ENCODE peak calls at places on chromosomes 13 and 19, in seven cellular contexts. One of them, this sample, is unnamed.

GRCh38 chr13:22039961-22040360 is 369.1 kb downstream of the FGF9 start:
- DNase-seq in lower leg skin: no peak
- DNase-seq in nephron progenitor cell: no peak
- DNase-seq in AG09319: no peak
- DNase-seq in progenitor cell of endocrine pancreas: no peak
- DNase-seq in mesothelial cell of epicardium: no peak
- DNase-seq in tibial nerve: no peak
- DNase-seq in this sample: no peak

GRCh38 chr13:112772929-112773328 is 83.1 kb downstream of the ATP11A start:
- DNase-seq in lower leg skin: no peak
- DNase-seq in nephron progenitor cell: no peak
- DNase-seq in AG09319: no peak
- DNase-seq in progenitor cell of endocrine pancreas: no peak
- DNase-seq in mesothelial cell of epicardium: no peak
- DNase-seq in tibial nerve: no peak
- DNase-seq in this sample: no peak

GRCh38 chr13:35144496-35144895 is 202.4 kb downstream of the NBEA start:
- DNase-seq in lower leg skin: no peak
- DNase-seq in nephron progenitor cell: no peak
- DNase-seq in AG09319: no peak
- DNase-seq in progenitor cell of endocrine pancreas: no peak
- DNase-seq in mesothelial cell of epicardium: no peak
- DNase-seq in tibial nerve: no peak
- DNase-seq in this sample: no peak

GRCh38 chr19:57068921-57069697 is 50.7 kb upstream of the USP29 start:
- DNase-seq in lower leg skin: no peak
- DNase-seq in nephron progenitor cell: no peak
- DNase-seq in AG09319: no peak
- DNase-seq in progenitor cell of endocrine pancreas: no peak
- DNase-seq in mesothelial cell of epicardium: no peak
- DNase-seq in tibial nerve: no peak
- DNase-seq in this sample: no peak

GRCh38 chr19:18333680-18334079 is 6.7 kb upstream of the PGPEP1 start:
- DNase-seq in lower leg skin: no peak
- DNase-seq in nephron progenitor cell: no peak
- DNase-seq in AG09319: no peak
- DNase-seq in progenitor cell of endocrine pancreas: no peak
- DNase-seq in mesothelial cell of epicardium: no peak
- DNase-seq in tibial nerve: no peak
- DNase-seq in this sample: no peak

GRCh38 chr13:34391071-34391470 is 551.0 kb upstream of the NBEA start:
- DNase-seq in lower leg skin: no peak
- DNase-seq in nephron progenitor cell: no peak
- DNase-seq in AG09319: no peak
- DNase-seq in progenitor cell of endocrine pancreas: no peak
- DNase-seq in mesothelial cell of epicardium: no peak
- DNase-seq in tibial nerve: no peak
- DNase-seq in this sample: no peak

GRCh38 chr13:113545455-113545930 is 39.1 kb upstream of the TFDP1 start:
- DNase-seq in lower leg skin: no peak
- DNase-seq in nephron progenitor cell: no peak
- DNase-seq in AG09319: peak
- DNase-seq in progenitor cell of endocrine pancreas: no peak
- DNase-seq in mesothelial cell of epicardium: no peak
- DNase-seq in tibial nerve: no peak
- DNase-seq in this sample: no peak

GRCh38 chr13:113329656-113330312 is 32.7 kb downstream of the LAMP1 start:
- DNase-seq in lower leg skin: no peak
- DNase-seq in nephron progenitor cell: no peak
- DNase-seq in AG09319: no peak
- DNase-seq in progenitor cell of endocrine pancreas: no peak
- DNase-seq in mesothelial cell of epicardium: no peak
- DNase-seq in tibial nerve: no peak
- DNase-seq in this sample: no peak

GRCh38 chr19:55461974-55462628 is 659 bp upstream of the ISOC2 start:
- DNase-seq in lower leg skin: no peak
- DNase-seq in nephron progenitor cell: no peak
- DNase-seq in AG09319: no peak
- DNase-seq in progenitor cell of endocrine pancreas: no peak
- DNase-seq in mesothelial cell of epicardium: no peak
- DNase-seq in tibial nerve: no peak
- DNase-seq in this sample: no peak

GRCh38 chr19:3604227-3604986 is 2.3 kb downstream of the TBXA2R start:
- DNase-seq in lower leg skin: no peak
- DNase-seq in nephron progenitor cell: no peak
- DNase-seq in AG09319: no peak
- DNase-seq in progenitor cell of endocrine pancreas: no peak
- DNase-seq in mesothelial cell of epicardium: no peak
- DNase-seq in tibial nerve: no peak
- DNase-seq in this sample: no peak

GRCh38 chr19:3595521-3596061 is 10.3 kb downstream of the GIPC3 start:
- DNase-seq in lower leg skin: no peak
- DNase-seq in nephron progenitor cell: no peak
- DNase-seq in AG09319: no peak
- DNase-seq in progenitor cell of endocrine pancreas: no peak
- DNase-seq in mesothelial cell of epicardium: no peak
- DNase-seq in tibial nerve: no peak
- DNase-seq in this sample: no peak

GRCh38 chr19:3601021-3601420 is 5.7 kb downstream of the TBXA2R start:
- DNase-seq in lower leg skin: no peak
- DNase-seq in nephron progenitor cell: no peak
- DNase-seq in AG09319: no peak
- DNase-seq in progenitor cell of endocrine pancreas: no peak
- DNase-seq in mesothelial cell of epicardium: no peak
- DNase-seq in tibial nerve: no peak
- DNase-seq in this sample: no peak

GRCh38 chr19:3603121-3603841 is 3.4 kb downstream of the TBXA2R start:
- DNase-seq in lower leg skin: no peak
- DNase-seq in nephron progenitor cell: peak
- DNase-seq in AG09319: no peak
- DNase-seq in progenitor cell of endocrine pancreas: no peak
- DNase-seq in mesothelial cell of epicardium: no peak
- DNase-seq in tibial nerve: no peak
- DNase-seq in this sample: no peak

GRCh38 chr19:3599776-3600183 is 6.9 kb downstream of the TBXA2R start:
- DNase-seq in lower leg skin: no peak
- DNase-seq in nephron progenitor cell: no peak
- DNase-seq in AG09319: no peak
- DNase-seq in progenitor cell of endocrine pancreas: no peak
- DNase-seq in mesothelial cell of epicardium: no peak
- DNase-seq in tibial nerve: no peak
- DNase-seq in this sample: no peak
- TF ChIP-seq CTCF in lower leg skin: no peak
- TF ChIP-seq CTCF in nephron progenitor cell: no peak
- TF ChIP-seq CTCF in AG09319: no peak
- TF ChIP-seq CTCF in progenitor cell of endocrine pancreas: peak
- TF ChIP-seq CTCF in mesothelial cell of epicardium: no peak
- TF ChIP-seq CTCF in tibial nerve: no peak
- TF ChIP-seq CTCF in this sample: no peak

GRCh38 chr19:38875656-38876345 is 2.3 kb downstream of the RINL start:
- DNase-seq in lower leg skin: no peak
- DNase-seq in nephron progenitor cell: no peak
- DNase-seq in AG09319: no peak
- DNase-seq in progenitor cell of endocrine pancreas: no peak
- DNase-seq in mesothelial cell of epicardium: no peak
- DNase-seq in tibial nerve: no peak
- DNase-seq in this sample: no peak
- TF ChIP-seq CTCF in lower leg skin: no peak
- TF ChIP-seq CTCF in nephron progenitor cell: no peak
- TF ChIP-seq CTCF in AG09319: no peak
- TF ChIP-seq CTCF in progenitor cell of endocrine pancreas: no peak
- TF ChIP-seq CTCF in mesothelial cell of epicardium: no peak
- TF ChIP-seq CTCF in tibial nerve: no peak
- TF ChIP-seq CTCF in this sample: no peak

GRCh38 chr19:2428027-2428690 is 773 bp upstream of the TIMM13 start:
- DNase-seq in lower leg skin: peak
- DNase-seq in nephron progenitor cell: peak
- DNase-seq in AG09319: no peak
- DNase-seq in progenitor cell of endocrine pancreas: no peak
- DNase-seq in mesothelial cell of epicardium: no peak
- DNase-seq in tibial nerve: no peak
- DNase-seq in this sample: no peak
- TF ChIP-seq CTCF in lower leg skin: no peak
- TF ChIP-seq CTCF in nephron progenitor cell: no peak
- TF ChIP-seq CTCF in AG09319: no peak
- TF ChIP-seq CTCF in progenitor cell of endocrine pancreas: no peak
- TF ChIP-seq CTCF in mesothelial cell of epicardium: no peak
- TF ChIP-seq CTCF in tibial nerve: no peak
- TF ChIP-seq CTCF in this sample: no peak

GRCh38 chr19:5622465-5623396 is at the start of the genes SAFB and SAFB2:
- DNase-seq in lower leg skin: peak
- DNase-seq in nephron progenitor cell: peak
- DNase-seq in AG09319: peak
- DNase-seq in progenitor cell of endocrine pancreas: peak
- DNase-seq in mesothelial cell of epicardium: peak
- DNase-seq in tibial nerve: peak
- DNase-seq in this sample: peak

GRCh38 chr19:5623397-5624153 is 692 bp downstream of the SAFB start:
- DNase-seq in lower leg skin: no peak
- DNase-seq in nephron progenitor cell: no peak
- DNase-seq in AG09319: no peak
- DNase-seq in progenitor cell of endocrine pancreas: no peak
- DNase-seq in mesothelial cell of epicardium: no peak
- DNase-seq in tibial nerve: no peak
- DNase-seq in this sample: no peak

GRCh38 chr19:5621311-5621944 is 1.1 kb downstream of the SAFB2 start:
- DNase-seq in lower leg skin: peak
- DNase-seq in nephron progenitor cell: no peak
- DNase-seq in AG09319: no peak
- DNase-seq in progenitor cell of endocrine pancreas: no peak
- DNase-seq in mesothelial cell of epicardium: no peak
- DNase-seq in tibial nerve: no peak
- DNase-seq in this sample: peak

GRCh38 chr19:5624154-5624663 is 1.3 kb downstream of the SAFB start:
- DNase-seq in lower leg skin: peak
- DNase-seq in nephron progenitor cell: peak
- DNase-seq in AG09319: no peak
- DNase-seq in progenitor cell of endocrine pancreas: no peak
- DNase-seq in mesothelial cell of epicardium: no peak
- DNase-seq in tibial nerve: peak
- DNase-seq in this sample: peak

DNA sequence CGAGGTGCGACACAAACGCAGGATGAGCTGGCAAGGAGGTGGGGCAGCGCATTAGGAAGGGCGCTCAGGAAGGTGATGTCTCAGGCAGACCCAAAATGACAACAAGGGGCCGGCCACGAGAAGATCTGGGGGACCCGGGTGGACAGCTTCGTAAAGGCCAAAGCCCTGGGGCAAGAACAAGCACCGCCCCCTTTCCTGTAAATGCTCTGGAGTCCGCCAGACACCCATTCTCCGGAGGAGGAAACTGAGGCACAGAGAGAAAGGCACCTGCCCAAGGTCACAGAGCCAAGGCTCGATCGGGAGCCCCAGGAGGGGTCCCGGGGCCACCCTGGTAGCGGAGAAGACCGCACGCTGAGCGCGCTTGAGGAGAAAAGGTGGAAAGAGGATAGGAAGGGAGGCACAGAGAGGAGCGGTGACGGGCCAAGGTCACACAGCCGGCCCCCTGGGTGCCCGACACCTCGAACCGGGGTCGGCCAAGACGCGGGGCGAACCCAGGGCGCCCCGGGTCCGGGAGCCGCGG is 571 bp downstream of the SAFB2 start:
- DNase-seq in lower leg skin: peak
- DNase-seq in nephron progenitor cell: peak
- DNase-seq in AG09319: no peak
- DNase-seq in progenitor cell of endocrine pancreas: no peak
- DNase-seq in mesothelial cell of epicardium: no peak
- DNase-seq in tibial nerve: no peak
- DNase-seq in this sample: no peak
- TF ChIP-seq CTCF in lower leg skin: no peak
- TF ChIP-seq CTCF in nephron progenitor cell: no peak
- TF ChIP-seq CTCF in AG09319: no peak
- TF ChIP-seq CTCF in progenitor cell of endocrine pancreas: no peak
- TF ChIP-seq CTCF in mesothelial cell of epicardium: no peak
- TF ChIP-seq CTCF in tibial nerve: no peak
- TF ChIP-seq CTCF in this sample: no peak

GRCh38 chr19:16496613-16496983 is 404 bp downstream of the C19orf44 start:
- DNase-seq in lower leg skin: peak
- DNase-seq in nephron progenitor cell: no peak
- DNase-seq in AG09319: no peak
- DNase-seq in progenitor cell of endocrine pancreas: no peak
- DNase-seq in mesothelial cell of epicardium: no peak
- DNase-seq in tibial nerve: no peak
- DNase-seq in this sample: no peak

GRCh38 chr19:16497042-16497441 is 848 bp downstream of the C19orf44 start:
- DNase-seq in lower leg skin: no peak
- DNase-seq in nephron progenitor cell: no peak
- DNase-seq in AG09319: no peak
- DNase-seq in progenitor cell of endocrine pancreas: no peak
- DNase-seq in mesothelial cell of epicardium: no peak
- DNase-seq in tibial nerve: no peak
- DNase-seq in this sample: no peak

GRCh38 chr19:16497837-16498236 is 1.6 kb downstream of the C19orf44 start:
- DNase-seq in lower leg skin: no peak
- DNase-seq in nephron progenitor cell: no peak
- DNase-seq in AG09319: no peak
- DNase-seq in progenitor cell of endocrine pancreas: no peak
- DNase-seq in mesothelial cell of epicardium: no peak
- DNase-seq in tibial nerve: no peak
- DNase-seq in this sample: no peak

DNA sequence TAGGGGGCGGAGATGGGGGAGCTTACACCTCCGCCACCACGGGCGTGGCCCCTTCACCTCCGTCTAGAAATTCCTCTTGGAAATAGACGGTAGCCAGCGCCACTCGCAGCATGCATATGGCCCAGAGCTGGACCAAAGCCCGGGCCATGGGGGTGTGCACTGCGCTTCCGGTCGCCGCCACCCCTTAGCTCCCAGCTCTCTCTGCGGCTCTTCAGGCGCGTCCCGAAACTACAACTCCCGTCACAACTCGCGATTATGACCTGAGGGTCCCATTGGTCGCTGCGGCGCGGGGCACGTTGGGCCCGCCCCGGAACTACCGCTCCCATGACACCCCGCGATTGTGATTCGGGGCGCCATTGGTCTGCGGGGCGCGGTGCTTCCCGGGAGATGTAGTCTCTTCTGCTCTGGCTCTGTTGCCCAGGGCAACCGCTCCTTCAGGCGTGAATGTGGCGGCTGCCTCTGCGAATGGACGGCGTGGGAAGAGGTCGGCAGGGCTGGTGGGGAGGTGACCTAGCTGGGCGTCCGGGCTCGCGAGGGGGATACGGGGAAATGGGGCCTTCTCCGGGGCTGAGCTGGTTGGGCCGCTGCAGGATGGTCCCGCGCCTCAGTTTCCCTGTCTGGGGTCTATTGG is at the start of the genes C19orf44 and CALR3:
- DNase-seq in lower leg skin: peak
- DNase-seq in nephron progenitor cell: peak
- DNase-seq in AG09319: peak
- DNase-seq in progenitor cell of endocrine pancreas: peak
- DNase-seq in mesothelial cell of epicardium: peak
- DNase-seq in tibial nerve: peak
- DNase-seq in this sample: peak
- TF ChIP-seq CTCF in lower leg skin: no peak
- TF ChIP-seq CTCF in nephron progenitor cell: no peak
- TF ChIP-seq CTCF in AG09319: no peak
- TF ChIP-seq CTCF in progenitor cell of endocrine pancreas: no peak
- TF ChIP-seq CTCF in mesothelial cell of epicardium: no peak
- TF ChIP-seq CTCF in tibial nerve: peak
- TF ChIP-seq CTCF in this sample: no peak

GRCh38 chr13:91308299-91308698 is 39.2 kb upstream of the MIR17HG start:
- DNase-seq in lower leg skin: no peak
- DNase-seq in nephron progenitor cell: no peak
- DNase-seq in AG09319: no peak
- DNase-seq in progenitor cell of endocrine pancreas: no peak
- DNase-seq in mesothelial cell of epicardium: no peak
- DNase-seq in tibial nerve: no peak
- DNase-seq in this sample: no peak
- TF ChIP-seq CTCF in lower leg skin: no peak
- TF ChIP-seq CTCF in nephron progenitor cell: no peak
- TF ChIP-seq CTCF in AG09319: no peak
- TF ChIP-seq CTCF in progenitor cell of endocrine pancreas: no peak
- TF ChIP-seq CTCF in mesothelial cell of epicardium: no peak
- TF ChIP-seq CTCF in tibial nerve: no peak
- TF ChIP-seq CTCF in this sample: no peak

This sample was measured in lung.